ENCODE peak calls at places on chromosomes 16 and 17, in seven cellular contexts. E is heart right ventricle, A is colonic mucosa, Y is stomach, I is pancreas, U is esophagus squamous epithelium, Q is astrocyte of the spinal cord. V is an unnamed sample.

GRCh38 chr17:48160177-48160967 is 52.8 kb downstream of the SNX11 start:
- DNase-seq in E (no peak), A (peak), Y (peak), I (peak), U (no peak), Q (no peak), V (no peak)

GRCh38 chr16:637081-638018 is 1.2 kb upstream of the METTL26 start:
- DNase-seq in E (peak), A (peak), Y (peak), I (peak), U (no peak), Q (peak), V (peak)

GRCh38 chr17:82542439-82542838 is 22.9 kb downstream of the FOXK2 start:
- DNase-seq in E (no peak), A (no peak), Y (no peak), I (no peak), U (no peak), Q (no peak), V (no peak)

GRCh38 chr17:18121201-18121600 is 12.6 kb downstream of the MYO15A start:
- DNase-seq in E (no peak), A (no peak), Y (no peak), I (no peak), U (no peak), Q (no peak), V (no peak)

GRCh38 chr17:68491864-68492263 is 20.4 kb upstream of the PRKAR1A start:
- DNase-seq in E (peak), A (peak), Y (peak), I (peak), U (no peak), Q (no peak), V (no peak)

GRCh38 chr16:83705856-83706255 is 101.9 kb upstream of the HSBP1 start:
- DNase-seq in E (no peak), A (no peak), Y (no peak), I (no peak), U (no peak), Q (no peak), V (no peak)

GRCh38 chr17:71412803-71413202 is 708.0 kb upstream of the SOX9 start:
- DNase-seq in E (no peak), A (no peak), Y (no peak), I (no peak), U (no peak), Q (peak), V (peak)

GRCh38 chr16:75011634-75012307 is 12.9 kb downstream of the ZNRF1 start:
- DNase-seq in E (peak), A (no peak), Y (no peak), I (no peak), U (no peak), Q (peak), V (peak)

GRCh38 chr17:20994779-20995149 is 48.0 kb downstream of the USP22 start:
- DNase-seq in E (no peak), A (no peak), Y (no peak), I (no peak), U (no peak), Q (no peak), V (no peak)

GRCh38 chr17:20009052-20009301 is 182 bp upstream of the SPECC1 start:
- DNase-seq in E (no peak), A (no peak), Y (no peak), I (peak), U (no peak), Q (peak), V (no peak)

GRCh38 chr16:20904507-20905079 is 4.0 kb downstream of the LYRM1 start:
- DNase-seq in E (no peak), A (no peak), Y (peak), I (peak), U (no peak), Q (peak), V (no peak)

GRCh38 chr16:85759136-85759535 is 8.2 kb upstream of the C16orf74 start:
- DNase-seq in E (no peak), A (no peak), Y (no peak), I (no peak), U (no peak), Q (no peak), V (no peak)

GRCh38 chr16:58815188-58815888 is 81.2 kb upstream of the GOT2 start:
- DNase-seq in E (no peak), A (no peak), Y (no peak), I (no peak), U (no peak), Q (no peak), V (no peak)

GRCh38 chr17:73232587-73233373 is 28.9 kb downstream of the CPSF4L start:
- DNase-seq in E (no peak), A (peak), Y (peak), I (peak), U (no peak), Q (peak), V (no peak)

GRCh38 chr17:73815474-73815873 is 171.2 kb upstream of the SDK2 start:
- DNase-seq in E (no peak), A (no peak), Y (no peak), I (no peak), U (no peak), Q (no peak), V (no peak)

GRCh38 chr17:10192963-10193362 is 5.4 kb downstream of the GAS7 start:
- DNase-seq in E (no peak), A (no peak), Y (no peak), I (no peak), U (no peak), Q (no peak), V (peak)

GRCh38 chr17:31515226-31515759 is 123.8 kb downstream of the RAB11FIP4 start:
- DNase-seq in E (no peak), A (no peak), Y (no peak), I (no peak), U (no peak), Q (no peak), V (no peak)
- TF ChIP-seq CTCF in E (no peak), A (no peak), Y (no peak), I (no peak), U (no peak), Q (no peak), V (no peak)

DNA sequence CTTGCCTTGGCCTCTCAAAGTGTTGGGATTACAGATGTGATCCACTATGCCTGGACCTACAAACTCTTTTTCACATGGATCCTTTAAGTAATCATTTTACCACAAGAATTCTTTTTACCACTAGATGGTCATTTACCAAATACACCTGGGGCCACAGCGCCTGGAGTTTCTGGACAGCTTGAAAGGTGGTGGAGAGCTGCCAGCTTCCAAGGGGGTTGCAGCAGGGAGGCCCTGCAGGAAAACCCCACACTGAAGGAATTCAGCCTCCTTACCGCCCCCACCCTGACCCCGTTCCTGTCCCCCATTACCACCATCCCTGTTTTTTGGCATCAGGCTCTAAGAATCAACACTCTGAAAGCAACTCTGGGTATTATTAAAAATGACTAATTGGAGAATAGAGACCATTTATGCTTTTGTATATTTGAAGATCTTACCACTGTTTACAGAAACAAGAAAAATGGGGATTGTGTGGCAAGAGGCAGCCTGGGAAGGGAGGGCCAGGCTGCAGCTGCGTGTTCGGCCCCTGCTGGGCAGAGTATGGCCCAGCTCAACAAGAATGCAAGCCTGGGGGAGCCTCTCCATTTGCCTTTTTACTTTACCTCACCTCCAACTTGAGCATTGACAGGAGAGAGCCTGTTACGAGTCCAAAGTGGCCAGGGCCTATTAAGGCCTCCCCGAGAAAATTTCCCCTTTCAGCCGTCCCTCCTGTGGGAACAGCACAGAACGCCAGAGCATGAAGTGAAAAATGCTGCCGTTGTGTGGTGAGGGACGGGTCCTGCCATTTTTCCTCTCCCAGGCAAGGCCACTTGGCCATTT is 209.9 kb downstream of the ZFHX3 start:
- DNase-seq in E (no peak), A (no peak), Y (no peak), I (no peak), U (no peak), Q (peak), V (no peak)
- TF ChIP-seq CTCF in E (no peak), A (no peak), Y (no peak), I (no peak), U (no peak), Q (no peak), V (no peak)

DNA sequence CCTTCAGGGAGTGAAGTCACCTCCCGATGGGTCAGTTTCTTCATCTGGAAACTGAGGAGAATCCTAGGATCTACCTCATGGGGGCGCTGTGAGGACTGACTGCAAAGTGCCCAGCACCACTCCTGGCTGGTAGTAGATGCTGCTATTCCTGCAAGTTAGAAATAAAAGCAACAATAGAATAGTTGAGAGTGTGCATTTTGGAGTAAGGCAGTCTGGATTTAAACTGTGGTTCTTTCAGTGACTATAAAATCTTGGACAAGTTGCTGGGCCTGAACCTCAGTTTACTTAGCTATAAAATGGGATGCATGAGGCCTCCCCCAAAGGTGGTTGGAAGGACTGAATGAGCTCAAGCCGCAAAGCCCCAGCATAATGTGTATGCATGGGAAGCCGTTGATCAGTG is 70.6 kb downstream of the CYB5B start:
- DNase-seq in E (no peak), A (peak), Y (no peak), I (no peak), U (no peak), Q (no peak), V (no peak)
- TF ChIP-seq CTCF in E (peak), A (peak), Y (no peak), I (no peak), U (peak), Q (peak), V (peak)

GRCh38 chr17:44218344-44219125 is 940 bp downstream of the UBTF start:
- DNase-seq in E (peak), A (peak), Y (peak), I (peak), U (peak), Q (peak), V (peak)
- TF ChIP-seq CTCF in E (peak), A (peak), Y (peak), I (peak), U (peak), Q (peak), V (peak)

DNA sequence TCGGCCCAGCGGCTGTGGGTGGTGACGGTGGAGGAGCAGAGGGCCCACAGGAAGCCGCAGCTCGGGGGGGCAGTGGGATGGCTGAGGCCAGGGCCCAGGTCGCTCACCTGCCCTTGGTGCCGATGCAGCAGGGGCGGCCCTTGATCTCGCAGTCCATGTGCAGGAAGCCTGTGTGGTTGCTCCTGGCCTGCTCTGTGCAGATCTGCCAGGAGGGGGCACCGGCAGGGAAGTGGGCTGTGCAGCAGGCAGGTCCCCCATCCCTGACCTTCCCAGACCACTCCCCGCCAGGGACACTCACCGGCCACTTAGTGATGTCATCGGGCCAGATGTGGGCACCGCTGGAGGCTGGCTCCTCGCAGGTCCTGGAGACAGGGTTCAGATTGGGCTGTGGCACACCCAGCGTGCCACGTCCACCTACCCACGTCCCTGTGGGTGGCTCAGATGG is 6.2 kb downstream of the AANAT start:
- DNase-seq in E (no peak), A (no peak), Y (no peak), I (no peak), U (no peak), Q (no peak), V (no peak)
- TF ChIP-seq CTCF in E (no peak), A (no peak), Y (no peak), I (no peak), U (peak), Q (peak), V (no peak)

DNA sequence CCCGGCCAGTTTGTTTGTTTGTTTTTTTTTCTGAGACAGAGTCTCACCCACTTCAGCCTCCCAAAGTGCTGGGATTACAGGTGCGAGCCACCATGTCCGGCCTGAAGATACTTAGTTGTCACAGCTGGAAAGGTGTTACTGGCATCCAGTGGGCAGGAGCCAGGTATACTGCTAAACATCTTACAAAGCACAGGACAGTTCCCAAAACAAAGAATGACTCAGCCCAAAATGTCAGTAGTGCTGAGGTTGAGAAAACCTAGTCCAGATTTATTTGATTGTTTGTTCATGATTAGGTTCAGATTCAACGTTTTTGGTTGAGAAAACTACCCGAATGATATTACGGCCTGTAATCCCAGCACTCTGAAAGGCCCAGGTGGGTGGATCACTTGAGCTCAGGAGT is 18.6 kb upstream of the RABEP1 start:
- DNase-seq in E (no peak), A (no peak), Y (no peak), I (no peak), U (no peak), Q (no peak), V (no peak)
- TF ChIP-seq CTCF in E (no peak), A (no peak), Y (no peak), I (no peak), U (no peak), Q (no peak), V (no peak)

DNA sequence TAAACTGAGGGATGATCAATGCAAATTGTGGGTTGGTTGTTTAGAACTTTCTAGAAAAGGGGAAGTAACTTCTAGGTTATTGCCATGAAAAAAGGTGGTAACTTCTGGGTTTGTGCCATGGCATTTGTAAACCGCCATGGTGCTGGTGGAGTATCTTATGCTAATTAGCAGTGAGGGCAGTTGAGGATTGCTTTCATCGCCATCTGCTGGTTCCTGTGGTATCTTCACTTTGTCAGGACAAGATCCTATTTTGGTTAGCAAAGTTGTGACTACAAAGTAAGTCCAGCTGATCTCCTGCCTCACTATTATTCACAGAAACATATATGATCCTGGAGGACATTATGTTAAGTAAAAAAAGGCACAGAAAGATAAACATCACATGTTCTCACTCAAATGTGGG is 1332.3 kb downstream of the CDH11 start:
- DNase-seq in E (no peak), A (no peak), Y (no peak), I (no peak), U (no peak), Q (no peak), V (no peak)
- TF ChIP-seq CTCF in E (peak), A (no peak), Y (no peak), I (no peak), U (peak), Q (no peak), V (no peak)

GRCh38 chr16:71628810-71629209 is 2.8 kb downstream of the MARVELD3 start:
- DNase-seq in E (no peak), A (no peak), Y (no peak), I (peak), U (no peak), Q (peak), V (no peak)

GRCh38 chr16:71626858-71627213 is 852 bp downstream of the MARVELD3 start:
- DNase-seq in E (no peak), A (peak), Y (peak), I (peak), U (no peak), Q (no peak), V (no peak)

GRCh38 chr16:71627631-71628236 is 1.8 kb downstream of the MARVELD3 start:
- DNase-seq in E (no peak), A (peak), Y (no peak), I (peak), U (no peak), Q (no peak), V (no peak)

GRCh38 chr16:71625113-71625850 is 702 bp upstream of the MARVELD3 start:
- DNase-seq in E (no peak), A (no peak), Y (no peak), I (no peak), U (no peak), Q (no peak), V (no peak)

DNA sequence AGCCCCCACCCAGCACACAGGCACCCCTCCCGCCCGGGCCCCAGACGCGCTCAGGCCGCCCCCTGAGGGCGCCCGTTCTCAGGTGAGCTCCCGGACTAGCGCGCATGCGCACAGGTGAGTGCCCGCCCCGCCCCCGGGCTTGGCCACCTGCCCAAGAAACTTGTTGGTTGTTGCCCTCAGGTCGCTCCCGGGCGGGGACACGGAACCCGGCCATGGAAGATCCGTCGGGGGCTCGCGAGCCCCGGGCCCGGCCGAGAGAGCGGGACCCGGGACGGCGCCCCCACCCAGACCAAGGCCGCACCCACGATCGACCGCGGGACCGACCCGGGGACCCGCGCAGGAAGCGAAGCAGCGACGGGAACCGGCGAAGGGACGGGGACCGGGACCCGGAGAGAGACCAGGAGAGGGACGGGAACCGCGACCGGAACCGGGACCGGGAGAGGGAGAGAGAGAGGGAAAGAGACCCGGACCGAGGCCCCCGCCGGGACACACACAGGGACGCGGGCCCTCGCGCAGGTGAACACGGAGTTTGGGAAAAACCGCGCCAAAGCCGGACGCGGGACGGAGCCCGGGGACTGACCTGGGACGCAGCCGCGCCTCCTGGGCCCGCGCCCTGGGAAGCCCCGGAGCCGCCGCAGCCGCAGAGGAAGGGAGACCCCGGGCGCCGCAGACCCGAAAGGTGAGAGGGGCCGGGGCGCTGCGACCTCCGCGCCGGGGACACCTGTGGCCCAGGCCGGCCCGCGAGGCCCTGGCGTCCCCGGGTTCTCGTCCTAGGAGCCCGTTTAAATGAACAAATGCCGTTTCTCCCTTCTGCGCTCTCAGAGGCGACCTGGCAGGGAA is at the start of gene MARVELD3:
- DNase-seq in E (no peak), A (peak), Y (peak), I (peak), U (no peak), Q (no peak), V (no peak)
- TF ChIP-seq CTCF in E (no peak), A (no peak), Y (no peak), I (no peak), U (no peak), Q (no peak), V (no peak)

DNA sequence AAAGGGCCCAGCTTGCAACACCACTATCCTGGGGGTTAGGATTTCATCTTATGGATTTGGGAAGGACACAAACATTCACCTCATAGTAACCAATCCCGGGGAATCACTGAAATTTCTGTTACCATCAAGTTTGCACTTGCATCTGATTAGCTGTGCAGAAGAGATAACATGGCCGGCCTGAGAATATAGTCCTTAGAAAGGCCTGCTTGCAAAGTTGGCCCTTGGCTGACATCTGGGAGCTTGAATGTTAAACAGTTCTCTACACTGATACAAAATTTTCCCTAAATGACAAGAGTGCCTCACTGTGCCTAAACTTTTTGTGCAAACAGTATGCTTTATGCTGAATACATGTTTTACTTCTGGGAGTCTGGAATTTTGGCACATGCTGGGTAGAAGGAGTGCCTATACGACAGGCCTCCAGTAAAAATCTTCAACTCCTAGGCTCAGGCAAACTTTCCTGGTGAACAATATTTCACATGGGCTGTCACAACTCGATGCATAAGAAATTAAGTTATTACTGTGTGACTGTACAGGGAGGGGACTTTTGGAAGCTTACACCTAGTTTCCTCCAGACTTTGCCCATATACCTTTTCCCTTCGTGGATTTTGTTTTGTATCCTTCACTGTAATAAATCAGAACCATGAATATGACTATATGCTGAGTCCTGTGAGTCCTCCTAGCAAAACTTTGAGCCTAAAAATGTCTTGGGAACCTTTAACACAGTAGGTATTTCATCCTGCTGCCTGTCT is 31.3 kb downstream of the TBC1D3B start:
- DNase-seq in E (no peak), A (no peak), Y (no peak), I (no peak), U (no peak), Q (no peak), V (no peak)
- TF ChIP-seq CTCF in E (no peak), A (no peak), Y (no peak), I (no peak), U (no peak), Q (no peak), V (no peak)